ENCODE peak calls at places on chromosomes 7 and 10, in four cellular contexts. E is foreskin fibroblast, J is SK-N-SH, B is AG09309. M is an unnamed sample.

GRCh38 chr7:2932761-2933251 is 88.7 kb upstream of the GNA12 start:
- DNase-seq in E (no peak), J (peak), B (no peak), M (no peak)

GRCh38 chr10:132120734-132121510 is 55.2 kb downstream of the JAKMIP3 start:
- DNase-seq in J (no peak), E (no peak), B (no peak), M (no peak)

GRCh38 chr7:70098905-70099672 is 500.8 kb downstream of the AUTS2 start:
- DNase-seq in J (no peak), E (no peak), B (no peak), M (no peak)

GRCh38 chr10:133442191-133442966 is 11.4 kb upstream of the SCART1 start:
- DNase-seq in E (no peak), J (peak), B (no peak), M (no peak)

GRCh38 chr10:86779267-86780017 is 23.0 kb downstream of the BMPR1A start:
- DNase-seq in B (no peak), J (no peak), E (peak), M (no peak)

GRCh38 chr7:974172-974571 is 1.2 kb downstream of the COX19 start:
- DNase-seq in B (no peak), J (no peak), E (no peak), M (no peak)

GRCh38 chr7:44273681-44274622 is 51.4 kb downstream of the CAMK2B start:
- DNase-seq in J (no peak), E (no peak), B (no peak), M (no peak)

GRCh38 chr10:103049237-103049636 is 131.1 kb downstream of the CNNM2 start:
- DNase-seq in B (no peak), E (no peak), J (no peak), M (no peak)

GRCh38 chr7:65974876-65975275 is 7.1 kb downstream of the GUSB start:
- DNase-seq in B (no peak), E (no peak), J (no peak), M (no peak)

GRCh38 chr10:29627201-29628105 is 7.3 kb downstream of the SVIL start:
- DNase-seq in J (no peak), E (no peak), B (peak), M (no peak)

GRCh38 chr10:299969-300368 is 164.7 kb downstream of the ZMYND11 start:
- DNase-seq in J (no peak), E (no peak), B (no peak), M (no peak)

GRCh38 chr7:111409714-111410422 is 152.4 kb downstream of the IMMP2L start:
- DNase-seq in B (peak), J (no peak), E (peak), M (no peak)

GRCh38 chr10:50550291-50550839 is 73.4 kb downstream of the SGMS1 start:
- DNase-seq in J (no peak), E (no peak), B (no peak), M (no peak)

GRCh38 chr10:54284526-54285193 is 516.4 kb downstream of the PCDH15 start:
- DNase-seq in J (no peak), E (no peak), B (no peak), M (peak)

GRCh38 chr7:152894295-152895170 is 135.0 kb downstream of the ACTR3B start:
- DNase-seq in J (peak), B (no peak), E (no peak), M (no peak)

GRCh38 chr7:68964060-68964459 is 634.2 kb upstream of the AUTS2 start:
- DNase-seq in B (no peak), E (no peak), J (no peak), M (no peak)

GRCh38 chr10:76675561-76675950 is 962.1 kb downstream of the KCNMA1 start:
- DNase-seq in B (no peak), J (no peak), E (no peak), M (no peak)

DNA sequence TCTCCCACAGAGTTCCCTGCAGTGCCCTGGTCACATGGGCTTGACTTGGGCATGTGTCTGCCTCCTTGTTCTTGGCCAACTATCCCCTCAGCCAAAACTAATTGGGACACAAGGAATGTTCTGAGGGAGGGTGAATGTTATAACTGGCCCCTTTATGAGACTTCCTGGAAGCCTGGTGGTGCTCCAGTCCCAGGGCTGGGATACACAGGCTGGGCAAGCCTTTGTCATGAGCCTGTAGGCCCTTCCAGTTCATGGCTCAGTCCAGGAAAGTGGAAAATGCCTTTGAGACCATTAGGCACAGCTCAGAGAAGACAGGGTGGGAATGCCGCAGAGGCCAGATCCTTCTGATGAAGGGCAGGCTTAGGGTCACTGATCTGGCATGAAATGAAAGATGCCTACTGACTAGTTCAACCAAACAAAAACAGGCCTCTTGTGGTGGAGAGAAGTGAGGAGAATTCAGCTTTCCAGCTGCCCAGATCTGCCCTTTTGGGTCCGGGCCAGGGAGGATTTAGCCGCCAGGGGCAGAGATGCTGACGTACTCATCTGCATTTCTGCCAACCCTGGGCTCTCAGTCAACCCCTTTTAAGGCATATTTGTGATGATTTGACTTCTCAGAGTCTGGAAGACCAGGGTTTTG is 961.5 kb downstream of the KCNMA1 start:
- DNase-seq in B (peak), J (no peak), E (peak), M (peak)
- TF ChIP-seq CTCF in B (no peak), J (no peak), E (no peak), M (peak)

DNA sequence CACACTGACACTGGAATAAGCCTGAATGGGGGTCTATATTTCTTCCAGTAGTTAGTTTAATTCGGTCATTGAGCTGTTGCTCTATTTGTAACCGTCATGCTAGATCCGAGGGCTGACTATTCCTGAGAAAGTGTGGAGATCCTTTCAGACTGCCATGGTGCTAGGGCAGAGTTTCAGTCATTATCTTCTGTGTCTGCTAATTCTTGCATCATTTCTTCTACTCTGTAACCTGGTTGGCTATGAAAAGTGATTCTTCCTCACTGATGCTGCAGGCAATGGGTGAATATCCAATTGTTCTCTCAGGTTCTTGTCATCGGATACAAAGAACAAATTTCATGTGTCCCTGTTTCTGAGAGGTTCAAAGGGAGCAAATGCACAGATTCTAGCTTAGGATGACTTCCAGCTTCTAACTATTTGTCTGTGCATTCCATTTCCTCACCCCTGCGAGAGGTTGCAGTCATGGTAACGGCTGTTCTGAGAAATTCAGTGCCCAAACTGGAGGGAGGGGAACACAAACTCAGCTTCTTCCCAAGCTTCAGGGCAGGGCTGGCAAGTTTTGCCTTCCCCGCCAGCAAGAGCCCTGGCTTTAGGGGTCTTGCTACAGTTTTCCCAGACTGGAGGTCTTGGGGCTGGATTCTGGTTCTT is 11.0 kb downstream of the FAS start:
- DNase-seq in E (no peak), J (no peak), B (no peak), M (no peak)
- H3K4me3 ChIP-seq in E (no peak), J (no peak), B (no peak), M (no peak)

GRCh38 chr10:6319119-6319518 is 116.4 kb downstream of the PFKFB3 start:
- DNase-seq in E (no peak), B (no peak), J (no peak), M (no peak)

GRCh38 chr10:6321880-6322279 is 119.1 kb downstream of the PFKFB3 start:
- DNase-seq in E (peak), B (no peak), J (no peak), M (no peak)

GRCh38 chr10:6327906-6328707 is 125.4 kb downstream of the PFKFB3 start:
- DNase-seq in E (no peak), B (no peak), J (no peak), M (no peak)

GRCh38 chr10:6320320-6321010 is 117.7 kb downstream of the PFKFB3 start:
- DNase-seq in B (no peak), J (no peak), E (no peak), M (no peak)

GRCh38 chr10:6322805-6323204 is 120.1 kb downstream of the PFKFB3 start:
- DNase-seq in B (no peak), E (no peak), J (no peak), M (no peak)
- TF ChIP-seq CTCF in B (no peak), E (no peak), J (no peak), M (no peak)

GRCh38 chr7:4270941-4271715 is 411.0 kb upstream of the FOXK1 start:
- DNase-seq in E (no peak), J (no peak), B (no peak), M (no peak)
- H3K4me3 ChIP-seq in E (no peak), J (no peak), B (no peak), M (no peak)

GRCh38 chr10:118264252-118264651 is 77.9 kb downstream of the FAM204A start:
- DNase-seq in B (no peak), J (no peak), E (no peak), M (no peak)

GRCh38 chr10:118259288-118259906 is 82.7 kb downstream of the FAM204A start:
- DNase-seq in J (peak), B (no peak), E (no peak), M (no peak)

DNA sequence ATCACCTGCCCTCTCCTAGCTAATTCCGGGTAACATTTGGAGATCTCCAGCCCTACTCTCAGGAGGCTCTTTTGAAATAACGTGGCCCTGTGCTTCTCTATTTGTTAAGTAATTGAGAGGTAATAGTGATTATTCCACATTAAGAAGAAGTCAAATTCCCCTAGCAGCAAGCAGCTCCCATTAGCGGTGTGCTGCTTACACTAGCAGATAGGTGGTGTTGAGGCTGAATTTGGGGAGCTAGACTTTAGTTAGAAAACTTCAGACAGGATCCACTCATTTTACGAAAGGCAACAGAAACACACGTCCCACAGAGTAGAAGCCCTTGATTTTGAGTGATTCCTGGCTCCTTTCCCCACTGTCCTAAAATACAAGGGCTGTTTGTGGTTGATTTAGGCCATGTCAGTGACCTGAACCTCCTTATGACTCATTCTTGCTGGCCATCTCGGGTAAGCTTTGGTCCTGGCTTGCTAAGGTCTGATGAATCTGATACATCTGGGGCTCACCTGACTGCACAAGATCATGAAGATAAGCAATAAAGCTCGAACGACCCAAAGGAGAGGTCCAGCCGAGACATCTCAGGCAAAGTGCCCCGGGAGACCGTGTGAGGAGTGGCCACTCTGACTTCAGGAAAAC is 77.2 kb downstream of the FAM204A start:
- DNase-seq in J (no peak), E (no peak), B (no peak), M (no peak)
- TF ChIP-seq CTCF in J (no peak), E (no peak), B (no peak), M (peak)

GRCh38 chr7:6615853-6616555 is 594 bp downstream of the ZNF853 start:
- DNase-seq in B (no peak), J (peak), E (no peak), M (no peak)
- H3K4me3 ChIP-seq in B (peak), J (peak), E (peak), M (peak)

DNA sequence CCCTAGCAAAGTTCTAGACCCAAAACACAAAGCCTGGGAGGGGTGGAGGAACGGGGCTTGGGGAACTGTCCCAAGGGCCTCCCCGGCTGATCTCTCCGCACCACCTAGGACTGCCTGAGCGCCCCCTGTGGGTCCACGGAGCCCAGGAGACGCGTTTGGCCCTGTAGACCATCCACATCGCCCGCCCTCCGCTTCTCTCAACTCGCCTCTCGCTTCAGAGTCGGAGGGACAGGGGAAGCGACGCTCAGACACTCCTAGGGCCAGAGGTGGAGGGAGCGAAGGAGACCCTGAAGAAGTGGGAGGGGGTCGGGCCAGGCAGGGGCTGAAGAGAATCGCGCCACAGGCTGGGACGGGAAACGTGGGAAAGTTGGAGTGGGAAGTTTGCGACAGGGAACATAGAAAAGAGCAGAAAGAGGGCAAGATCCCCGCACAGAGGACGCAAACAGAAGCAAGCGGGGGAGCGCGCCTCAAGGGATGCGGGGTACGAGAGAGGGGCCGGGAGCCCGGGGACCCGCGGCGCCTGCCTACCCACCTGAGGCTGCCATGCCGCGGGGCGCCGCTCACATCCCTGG is 378 bp downstream of the PIK3AP1 start:
- DNase-seq in J (peak), B (no peak), E (no peak), M (no peak)
- TF ChIP-seq CTCF in J (no peak), B (peak), E (peak), M (peak)

M was measured in epithelial cell of proximal tubule.